ENCODE peak calls at places on chromosomes 13 and 19, in six cellular contexts. R is NCI-H2029; G is activated T-helper 1 cell treated with anti-CD3 and anti-CD28 coated beads, Interleukin-2, amount 50 U/mL, for 16 hours; D is activated naive CD4-positive, alpha-beta T cell treated with anti-CD3 and anti-CD28 coated beads, Interleukin-2, amount 50 U/mL, for 72 hours; M is NCI-H524; J is GM12878. W is an unnamed sample.

GRCh38 chr19:53132231-53132991 is at the start of gene ZNF415:
- DNase-seq in R (no peak), G (peak; percentile 22), D (peak; percentile 79), M (peak; percentile 19), J (no peak), W (peak; percentile 82)

GRCh38 chr13:33164331-33164730 is 121.2 kb downstream of the STARD13 start:
- DNase-seq in R (no peak), G (no peak), D (no peak), M (no peak), J (no peak), W (no peak)

GRCh38 chr19:12034610-12035009 is 869 bp downstream of the ZNF433 start:
- DNase-seq in R (no peak), G (no peak), D (no peak), M (no peak), J (no peak), W (no peak)

GRCh38 chr19:43781630-43782310 is 997 bp upstream of the KCNN4 start:
- DNase-seq in R (no peak), G (no peak), D (no peak), M (no peak), J (no peak), W (no peak)

GRCh38 chr13:80048802-80049201 is 292.1 kb downstream of the SPRY2 start:
- DNase-seq in R (peak; percentile 36), G (no peak), D (no peak), M (peak; percentile 18), J (peak; percentile 89), W (peak; percentile 67)

GRCh38 chr13:20114066-20114465 is 46.8 kb downstream of the GJA3 start:
- DNase-seq in R (no peak), G (no peak), D (no peak), M (no peak), J (no peak), W (no peak)

GRCh38 chr19:43957891-43958290 is 6.9 kb downstream of the ZNF221 start:
- DNase-seq in R (no peak), G (no peak), D (no peak), M (no peak), J (no peak), W (no peak)

GRCh38 chr13:21033866-21034601 is 27.4 kb downstream of the LATS2 start:
- DNase-seq in R (no peak), G (no peak), D (no peak), M (no peak), J (no peak), W (peak; percentile 86)

GRCh38 chr13:51733656-51734334 is 70.2 kb downstream of the DHRS12 start:
- DNase-seq in R (no peak), G (no peak), D (no peak), M (no peak), J (no peak), W (no peak)

GRCh38 chr19:5915782-5916165 is 1.7 kb downstream of the CAPS start:
- DNase-seq in R (no peak), G (no peak), D (no peak), M (no peak), J (no peak), W (no peak)

GRCh38 chr19:17522988-17523872 is 11.8 kb downstream of the PGLS start:
- DNase-seq in R (no peak), G (no peak), D (peak; percentile 74), M (no peak), J (peak; percentile 92), W (no peak)

GRCh38 chr13:73772449-73773186 is 361.6 kb downstream of the KLF12 start:
- DNase-seq in R (no peak), G (no peak), D (no peak), M (no peak), J (no peak), W (no peak)

GRCh38 chr13:62512194-62513141 is 1096.8 kb upstream of the PCDH20 start:
- DNase-seq in R (no peak), G (no peak), D (no peak), M (peak; percentile 16), J (peak; percentile 24), W (no peak)

GRCh38 chr13:112183544-112184145 is 116.7 kb downstream of the SOX1 start:
- DNase-seq in R (no peak), G (no peak), D (no peak), M (no peak), J (no peak), W (no peak)

W was measured in breast epithelium.